ENCODE peak calls at places on chromosomes 12 and 14, in ten cellular contexts. C is WTC11; R is omental fat pad; W is foreskin fibroblast; X is activated CD8-positive, alpha-beta memory T cell treated with anti-CD3 and anti-CD28 coated beads, Interleukin-2, amount 50 U/mL, for 48 hours; I is LoVo; P is activated T-helper 1 cell treated with Interleukin-2 at 50 U/mL for 16 hours; H is AG09309; U is stimulated activated CD8-positive, alpha-beta memory T cell treated with anti-CD3 and anti-CD28 coated beads, Interleukin-4, amount 100 ng/mL, for 1 hour; G is C1 segment of cervical spinal cord. E is an unnamed sample.

GRCh38 chr12:68240079-68240478 is 13.3 kb downstream of the IL22 start:
- DNase-seq in C (no peak), R (no peak), W (peak; percentile 76), X (no peak), I (peak; percentile 54), P (no peak), H (peak; percentile 65), U (no peak), G (no peak), E (peak; percentile 63)

GRCh38 chr12:114400395-114400794 is 5.5 kb downstream of the TBX5 start:
- DNase-seq in C (peak; percentile 40), R (no peak), W (peak; percentile 54), X (no peak), I (no peak), P (no peak), H (no peak), U (no peak), G (no peak), E (no peak)

GRCh38 chr14:93081875-93082570 is 33.7 kb downstream of the ITPK1 start:
- DNase-seq in C (no peak), R (no peak), W (no peak), X (peak; percentile 74), I (no peak), P (no peak), H (no peak), U (no peak), G (no peak), E (no peak)

GRCh38 chr12:67069451-67070306 is 199.5 kb upstream of the CAND1 start:
- DNase-seq in C (peak; percentile 74), R (no peak), W (peak; percentile 52), X (peak; percentile 73), I (peak; percentile 55), P (peak; percentile 14), H (no peak), U (no peak), G (no peak), E (no peak)

GRCh38 chr12:109446-109845 is 42.9 kb downstream of the IQSEC3 start:
- DNase-seq in C (no peak), R (no peak), W (no peak), X (no peak), I (no peak), P (no peak), H (no peak), U (no peak), G (no peak), E (no peak)

GRCh38 chr14:67395876-67396189 is 16.1 kb downstream of the PLEK2 start:
- DNase-seq in C (no peak), R (no peak), W (peak; percentile 16), X (no peak), I (no peak), P (no peak), H (no peak), U (no peak), G (no peak), E (no peak)

GRCh38 chr12:128861226-128862016 is 8.1 kb downstream of the GLT1D1 start:
- DNase-seq in C (no peak), R (no peak), W (no peak), X (no peak), I (no peak), P (no peak), H (no peak), U (no peak), G (no peak), E (no peak)

GRCh38 chr12:7989827-7990491 is 42.6 kb upstream of the FOXJ2 start:
- DNase-seq in C (no peak), R (no peak), W (no peak), X (peak; percentile 83), I (no peak), P (peak; percentile 44), H (no peak), U (peak; percentile 21), G (no peak), E (no peak)

GRCh38 chr14:105072892-105073719 is 7.9 kb upstream of the GPR132 start:
- DNase-seq in C (no peak), R (no peak), W (no peak), X (no peak), I (no peak), P (no peak), H (no peak), U (no peak), G (no peak), E (no peak)

GRCh38 chr14:97638864-97639263 is 841.7 kb downstream of the VRK1 start:
- DNase-seq in C (no peak), R (no peak), W (no peak), X (no peak), I (no peak), P (no peak), H (no peak), U (no peak), G (no peak), E (no peak)

GRCh38 chr12:90173499-90174197 is 465.0 kb upstream of the ATP2B1 start:
- DNase-seq in C (no peak), R (no peak), W (no peak), X (no peak), I (no peak), P (no peak), H (no peak), U (no peak), G (no peak), E (no peak)

GRCh38 chr12:104280703-104281458 is 22.7 kb upstream of the EID3 start:
- DNase-seq in C (no peak), R (no peak), W (peak; percentile 87), X (no peak), I (peak; percentile 88), P (no peak), H (peak; percentile 87), U (no peak), G (no peak), E (peak; percentile 82)